ENCODE peak calls at places on chromosomes 1 and 21, in eight cellular contexts. F is astrocyte of the spinal cord, C is pancreas, G is AG09309, K is A673, X is nephron progenitor cell, L is endodermal cell, U is GM12865. S is an unnamed sample.

GRCh38 chr1:198771562-198772153 is 132.8 kb downstream of the PTPRC start:
- DNase-seq in F (peak), U (peak), C (no peak), G (no peak), K (peak), L (no peak), X (peak), S (peak)

GRCh38 chr1:3459051-3459908 is 4.8 kb downstream of the ARHGEF16 start:
- DNase-seq in F (no peak), X (no peak), U (no peak), C (peak), K (no peak), G (no peak), L (no peak), S (no peak)

GRCh38 chr1:23651069-23651808 is 40.4 kb upstream of the RPL11 start:
- DNase-seq in F (no peak), K (no peak), G (no peak), L (no peak), X (no peak), U (no peak), C (no peak), S (no peak)

GRCh38 chr1:246647513-246647912 is 76.7 kb upstream of the SCCPDH start:
- DNase-seq in X (no peak), K (peak), L (no peak), C (no peak), F (peak), U (no peak), G (peak), S (no peak)

GRCh38 chr1:154186177-154186576 is 5.7 kb downstream of the TPM3 start:
- DNase-seq in K (peak), U (peak), F (peak), X (peak), L (peak), C (peak), G (no peak), S (peak)

GRCh38 chr1:70487910-70488665 is 77.0 kb downstream of the CTH start:
- DNase-seq in K (peak), G (no peak), C (no peak), F (peak), X (peak), L (peak), U (peak), S (peak)

GRCh38 chr1:68202239-68202832 is 30.0 kb downstream of the WLS start:
- DNase-seq in L (no peak), K (no peak), U (no peak), X (peak), G (peak), F (peak), C (no peak), S (no peak)

GRCh38 chr1:43958351-43959255 is 11.2 kb upstream of the DPH2 start:
- DNase-seq in L (no peak), X (no peak), U (no peak), G (no peak), C (no peak), F (no peak), K (no peak), S (no peak)

GRCh38 chr1:196400478-196401453 is 207.5 kb downstream of the KCNT2 start:
- DNase-seq in F (peak), K (no peak), C (no peak), U (no peak), L (no peak), G (peak), X (no peak), S (no peak)

GRCh38 chr1:225450491-225451191 is 22.8 kb upstream of the LBR start:
- DNase-seq in L (peak), G (no peak), K (no peak), U (no peak), C (no peak), X (no peak), F (no peak), S (peak)

GRCh38 chr1:94831636-94832035 is 11.5 kb downstream of the SLC44A3 start:
- DNase-seq in C (no peak), L (no peak), U (no peak), K (no peak), G (no peak), X (no peak), F (no peak), S (no peak)

GRCh38 chr1:54813479-54814147 is 12.5 kb upstream of the TTC22 start:
- DNase-seq in C (no peak), F (no peak), X (no peak), G (no peak), K (peak), U (peak), L (peak), S (no peak)

GRCh38 chr1:47849611-47850261 is 147.4 kb downstream of the TRABD2B start:
- DNase-seq in G (no peak), F (no peak), U (no peak), X (no peak), K (no peak), L (peak), C (no peak), S (no peak)

GRCh38 chr1:234217316-234217840 is 155.9 kb upstream of the COA6 start:
- DNase-seq in C (no peak), K (no peak), U (no peak), L (no peak), X (no peak), G (no peak), F (no peak), S (no peak)

GRCh38 chr1:35768350-35769187 is 1.2 kb downstream of the CLSPN start:
- DNase-seq in U (peak), K (peak), G (no peak), L (peak), X (no peak), F (peak), C (no peak), S (no peak)

GRCh38 chr21:39315603-39316002 is 2.2 kb upstream of the BRWD1 start:
- DNase-seq in F (no peak), G (no peak), L (no peak), K (no peak), C (no peak), U (no peak), X (no peak), S (no peak)

GRCh38 chr1:169186106-169186505 is 79.6 kb downstream of the ATP1B1 start:
- DNase-seq in U (no peak), C (no peak), L (no peak), G (no peak), X (no peak), K (no peak), F (no peak), S (no peak)

GRCh38 chr1:76073471-76073870 is 1.1 kb upstream of the ST6GALNAC3 start:
- DNase-seq in C (no peak), X (no peak), G (peak), U (no peak), L (peak), F (peak), K (no peak), S (no peak)

GRCh38 chr1:243471754-243472725 is 216.2 kb downstream of the SDCCAG8 start:
- DNase-seq in G (no peak), C (no peak), U (peak), X (no peak), K (no peak), L (peak), F (peak), S (no peak)

GRCh38 chr1:84508510-84508909 is 2.1 kb upstream of the GNG5 start:
- DNase-seq in K (no peak), U (no peak), F (no peak), L (no peak), G (no peak), C (no peak), X (no peak), S (no peak)

GRCh38 chr1:225483818-225484656 is 56.2 kb upstream of the LBR start:
- DNase-seq in U (no peak), L (peak), C (no peak), F (no peak), K (no peak), G (no peak), X (no peak), S (no peak)

GRCh38 chr21:43916691-43917514 is 51.9 kb downstream of the AGPAT3 start:
- DNase-seq in K (no peak), X (no peak), F (no peak), L (peak), C (no peak), U (peak), G (no peak), S (peak)

GRCh38 chr1:243851129-243851756 is 1.2 kb upstream of the AKT3 start:
- DNase-seq in C (no peak), L (no peak), X (no peak), K (peak), F (no peak), G (no peak), U (peak), S (no peak)

GRCh38 chr1:109282497-109282951 is 421 bp downstream of the PSRC1 start:
- DNase-seq in X (no peak), L (no peak), C (no peak), U (no peak), G (no peak), K (no peak), F (no peak), S (no peak)

GRCh38 chr1:11634759-11635158 is 19.5 kb downstream of the FBXO2 start:
- DNase-seq in C (no peak), G (no peak), L (no peak), F (no peak), U (no peak), K (no peak), X (no peak), S (no peak)

GRCh38 chr1:51268675-51269033 is 32.6 kb downstream of the RNF11 start:
- DNase-seq in C (no peak), U (peak), L (no peak), X (no peak), F (peak), G (no peak), K (no peak), S (no peak)

DNA sequence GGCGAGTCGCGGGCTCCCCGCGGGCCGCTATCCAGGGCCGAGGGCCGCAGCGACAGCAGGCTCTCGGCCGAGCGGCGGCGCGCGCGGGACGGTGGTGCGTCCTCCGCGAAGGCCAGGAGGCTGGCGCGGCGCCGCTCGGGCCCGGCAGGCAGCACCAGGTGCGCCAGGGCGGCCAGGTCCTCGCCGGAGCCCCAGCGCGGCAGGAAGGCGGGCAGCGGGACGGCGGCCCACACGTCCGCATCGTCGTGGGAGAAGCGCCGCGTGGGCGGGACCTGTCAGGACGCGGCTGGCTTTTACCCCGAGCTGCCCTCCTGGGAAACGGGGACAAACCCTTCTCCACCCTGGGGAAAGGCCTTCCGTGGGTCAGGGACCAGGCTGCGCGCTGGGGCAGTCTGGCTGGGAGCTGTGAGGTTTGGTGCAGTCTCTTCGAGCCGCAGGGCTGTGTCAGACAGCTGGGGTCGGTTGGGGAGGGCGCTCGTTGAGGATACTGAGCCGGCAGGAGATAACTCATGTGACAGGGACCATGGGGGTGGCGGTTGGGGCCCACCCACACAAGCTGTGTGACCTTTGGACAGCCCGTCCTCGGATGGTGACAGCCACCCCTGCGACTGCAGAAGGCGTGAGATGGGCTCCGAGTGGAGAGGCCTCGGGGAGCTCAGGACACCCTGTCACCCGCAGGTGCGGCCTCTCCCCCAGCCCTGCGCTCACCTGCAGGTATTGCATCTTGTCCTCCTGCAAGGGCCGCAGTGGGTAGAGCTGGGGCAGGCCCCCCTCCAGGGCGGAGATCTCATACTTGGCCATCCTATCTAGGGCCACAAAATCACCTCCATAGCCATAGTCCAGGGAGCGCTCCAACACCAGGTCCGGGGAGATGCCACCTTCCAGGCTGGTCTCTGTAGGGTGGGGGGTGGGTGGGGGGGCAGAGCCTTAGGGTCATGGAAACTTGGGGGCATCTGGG is 6.0 kb downstream of the HES3 start:
- DNase-seq in K (no peak), X (no peak), F (no peak), C (peak), L (peak), G (no peak), U (no peak), S (no peak)
- TF ChIP-seq CTCF in K (no peak), X (no peak), F (no peak), C (no peak), L (no peak), G (no peak), U (no peak), S (no peak)

DNA sequence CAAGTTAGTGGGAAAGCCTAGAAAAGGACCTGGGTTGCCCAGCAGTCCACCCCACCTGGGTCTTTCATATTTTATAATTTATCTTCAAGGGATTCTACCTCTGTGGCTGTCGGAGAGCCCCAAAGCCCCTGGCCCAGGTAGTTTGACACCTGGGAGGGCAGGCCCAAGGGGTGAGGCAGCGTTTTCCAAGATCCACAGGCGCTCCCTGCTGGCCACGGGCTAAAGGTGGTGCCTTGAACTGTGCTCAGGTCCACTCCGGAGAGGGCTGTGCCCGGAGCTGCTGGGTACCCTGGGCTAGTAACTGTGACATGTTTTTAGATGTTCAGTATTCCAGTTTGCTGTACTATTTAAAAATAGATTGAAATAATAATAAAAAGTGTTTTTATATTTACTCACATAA is 37.2 kb upstream of the CRNN start:
- DNase-seq in K (no peak), C (no peak), F (no peak), U (no peak), G (no peak), X (no peak), L (peak), S (no peak)
- TF ChIP-seq CTCF in K (peak), C (no peak), F (peak), U (no peak), G (peak), X (no peak), L (no peak), S (no peak)

DNA sequence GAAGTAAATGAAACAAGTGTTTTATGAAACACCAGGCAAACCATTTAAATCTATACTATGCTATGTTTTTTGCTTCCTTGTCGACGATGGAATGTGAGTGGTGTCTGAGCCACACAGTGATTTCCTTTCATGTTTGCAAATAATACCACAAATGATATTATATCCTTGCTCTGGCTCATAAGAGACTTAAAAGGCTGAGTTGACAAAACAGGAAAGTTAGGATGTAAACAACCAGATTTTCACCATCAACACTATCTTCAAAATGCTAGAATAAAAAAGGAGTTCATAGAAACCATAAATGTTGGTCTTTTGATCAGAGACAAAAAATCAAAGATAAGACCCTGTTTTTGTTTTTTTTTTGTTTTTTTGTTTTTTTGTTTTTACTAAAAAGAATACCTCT is 17.8 kb upstream of the MAGI3 start:
- DNase-seq in U (no peak), X (no peak), G (no peak), L (no peak), C (no peak), K (no peak), F (no peak), S (no peak)
- TF ChIP-seq CTCF in U (no peak), X (no peak), G (no peak), L (no peak), C (no peak), K (no peak), F (no peak), S (no peak)

DNA sequence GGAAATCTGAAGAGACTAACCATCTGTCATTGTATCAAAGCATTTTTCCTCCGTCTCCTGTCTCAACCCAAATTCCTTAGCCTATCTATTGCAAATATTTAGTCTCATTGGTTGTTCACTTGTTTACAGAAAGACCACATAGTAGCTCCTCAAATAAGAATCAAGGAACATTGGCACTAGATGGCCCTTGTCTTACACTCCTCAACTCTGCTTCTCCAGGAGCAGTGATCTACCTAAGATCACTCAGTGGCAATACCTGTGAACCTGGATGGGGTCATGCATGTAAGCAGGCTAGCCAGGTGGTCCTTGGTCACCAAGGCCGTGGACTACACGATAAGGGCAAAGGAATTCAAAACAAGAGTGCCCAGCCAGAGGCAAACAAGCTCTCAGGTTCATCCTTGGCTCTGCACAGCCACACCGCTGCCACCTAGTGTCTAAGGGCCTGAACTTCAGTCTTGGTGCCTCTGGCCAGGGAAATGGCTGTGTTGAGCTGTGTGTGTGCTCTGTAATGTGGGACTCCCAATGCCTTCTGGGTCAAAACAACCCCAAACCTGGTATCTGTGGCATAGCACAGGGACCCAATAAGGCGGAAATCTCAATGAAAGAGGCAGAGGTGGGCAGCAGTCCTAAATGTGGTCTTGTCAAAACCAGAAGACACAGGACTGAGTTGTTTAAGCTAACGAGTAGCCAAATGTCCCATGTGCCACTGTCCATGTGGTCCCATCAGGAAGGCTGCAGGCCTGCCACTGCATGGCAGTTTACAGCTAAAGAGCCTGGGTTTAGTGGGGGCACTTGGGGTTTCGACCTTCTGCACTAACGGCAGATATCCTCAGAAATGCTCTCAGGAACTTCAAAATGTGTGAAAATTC is 54.5 kb downstream of the GPR161 start:
- DNase-seq in U (peak), X (peak), L (peak), G (no peak), F (peak), K (peak), C (peak), S (peak)
- TF ChIP-seq CTCF in U (peak), X (peak), L (peak), G (peak), F (peak), K (peak), C (peak), S (peak)